ENCODE peak calls at places on chromosomes 11 and 22, in eight cellular contexts. One of them, this sample, is unnamed.

GRCh38 chr11:115869131-115869530 is 364.9 kb upstream of the CADM1 start:
- DNase-seq in GM12865: no peak
- DNase-seq in amniotic epithelial cell: no peak
- DNase-seq in AG04450: no peak
- DNase-seq in IMR-90: no peak
- DNase-seq in activated naive CD8-positive, alpha-beta T cell treated with anti-CD3 and anti-CD28 coated beads, Interleukin-2, amount 50 U/mL, for 24 hours: no peak
- DNase-seq in T-cell: no peak
- DNase-seq in progenitor cell of endocrine pancreas: no peak
- DNase-seq in this sample: no peak

GRCh38 chr22:35258144-35258988 is 1.1 kb downstream of the HMGXB4 start:
- DNase-seq in GM12865: peak
- DNase-seq in amniotic epithelial cell: peak
- DNase-seq in AG04450: no peak
- DNase-seq in IMR-90: peak
- DNase-seq in activated naive CD8-positive, alpha-beta T cell treated with anti-CD3 and anti-CD28 coated beads, Interleukin-2, amount 50 U/mL, for 24 hours: no peak
- DNase-seq in T-cell: no peak
- DNase-seq in progenitor cell of endocrine pancreas: no peak
- DNase-seq in this sample: no peak

GRCh38 chr22:27062857-27063256 is 405.5 kb downstream of the MIAT start:
- DNase-seq in GM12865: no peak
- DNase-seq in amniotic epithelial cell: no peak
- DNase-seq in AG04450: no peak
- DNase-seq in IMR-90: no peak
- DNase-seq in activated naive CD8-positive, alpha-beta T cell treated with anti-CD3 and anti-CD28 coated beads, Interleukin-2, amount 50 U/mL, for 24 hours: no peak
- DNase-seq in T-cell: no peak
- DNase-seq in progenitor cell of endocrine pancreas: no peak
- DNase-seq in this sample: no peak

GRCh38 chr11:118046964-118047700 is 29.7 kb upstream of the TMPRSS4 start:
- DNase-seq in GM12865: no peak
- DNase-seq in amniotic epithelial cell: no peak
- DNase-seq in AG04450: no peak
- DNase-seq in IMR-90: no peak
- DNase-seq in activated naive CD8-positive, alpha-beta T cell treated with anti-CD3 and anti-CD28 coated beads, Interleukin-2, amount 50 U/mL, for 24 hours: peak
- DNase-seq in T-cell: no peak
- DNase-seq in progenitor cell of endocrine pancreas: no peak
- DNase-seq in this sample: no peak

GRCh38 chr11:61645179-61645868 is 34.9 kb upstream of the DAGLA start:
- DNase-seq in GM12865: no peak
- DNase-seq in amniotic epithelial cell: no peak
- DNase-seq in AG04450: no peak
- DNase-seq in IMR-90: peak
- DNase-seq in activated naive CD8-positive, alpha-beta T cell treated with anti-CD3 and anti-CD28 coated beads, Interleukin-2, amount 50 U/mL, for 24 hours: no peak
- DNase-seq in T-cell: no peak
- DNase-seq in progenitor cell of endocrine pancreas: no peak
- DNase-seq in this sample: no peak

GRCh38 chr22:45882881-45883810 is 93.8 kb downstream of the WNT7B start:
- DNase-seq in GM12865: no peak
- DNase-seq in amniotic epithelial cell: no peak
- DNase-seq in AG04450: no peak
- DNase-seq in IMR-90: no peak
- DNase-seq in activated naive CD8-positive, alpha-beta T cell treated with anti-CD3 and anti-CD28 coated beads, Interleukin-2, amount 50 U/mL, for 24 hours: no peak
- DNase-seq in T-cell: no peak
- DNase-seq in progenitor cell of endocrine pancreas: no peak
- DNase-seq in this sample: no peak

GRCh38 chr11:19311306-19312030 is 70.7 kb upstream of the E2F8 start:
- DNase-seq in GM12865: peak
- DNase-seq in amniotic epithelial cell: peak
- DNase-seq in AG04450: peak
- DNase-seq in IMR-90: peak
- DNase-seq in activated naive CD8-positive, alpha-beta T cell treated with anti-CD3 and anti-CD28 coated beads, Interleukin-2, amount 50 U/mL, for 24 hours: peak
- DNase-seq in T-cell: no peak
- DNase-seq in progenitor cell of endocrine pancreas: peak
- DNase-seq in this sample: peak

GRCh38 chr11:73189315-73189714 is 28.8 kb upstream of the P2RY2 start:
- DNase-seq in GM12865: peak
- DNase-seq in amniotic epithelial cell: no peak
- DNase-seq in AG04450: no peak
- DNase-seq in IMR-90: no peak
- DNase-seq in activated naive CD8-positive, alpha-beta T cell treated with anti-CD3 and anti-CD28 coated beads, Interleukin-2, amount 50 U/mL, for 24 hours: no peak
- DNase-seq in T-cell: no peak
- DNase-seq in progenitor cell of endocrine pancreas: no peak
- DNase-seq in this sample: no peak

GRCh38 chr22:30362632-30363281 is 6.0 kb downstream of the CCDC157 start:
- DNase-seq in GM12865: no peak
- DNase-seq in amniotic epithelial cell: no peak
- DNase-seq in AG04450: no peak
- DNase-seq in IMR-90: no peak
- DNase-seq in activated naive CD8-positive, alpha-beta T cell treated with anti-CD3 and anti-CD28 coated beads, Interleukin-2, amount 50 U/mL, for 24 hours: no peak
- DNase-seq in T-cell: no peak
- DNase-seq in progenitor cell of endocrine pancreas: no peak
- DNase-seq in this sample: no peak

GRCh38 chr11:18312663-18313420 is 9.1 kb downstream of the HPS5 start:
- DNase-seq in GM12865: no peak
- DNase-seq in amniotic epithelial cell: peak
- DNase-seq in AG04450: peak
- DNase-seq in IMR-90: peak
- DNase-seq in activated naive CD8-positive, alpha-beta T cell treated with anti-CD3 and anti-CD28 coated beads, Interleukin-2, amount 50 U/mL, for 24 hours: no peak
- DNase-seq in T-cell: no peak
- DNase-seq in progenitor cell of endocrine pancreas: no peak
- DNase-seq in this sample: no peak

GRCh38 chr11:116869610-116870009 is 32.2 kb upstream of the APOA1 start:
- DNase-seq in GM12865: no peak
- DNase-seq in amniotic epithelial cell: no peak
- DNase-seq in AG04450: no peak
- DNase-seq in IMR-90: no peak
- DNase-seq in activated naive CD8-positive, alpha-beta T cell treated with anti-CD3 and anti-CD28 coated beads, Interleukin-2, amount 50 U/mL, for 24 hours: no peak
- DNase-seq in T-cell: no peak
- DNase-seq in progenitor cell of endocrine pancreas: no peak
- DNase-seq in this sample: no peak

GRCh38 chr11:64127267-64128072 is 38.4 kb downstream of the MACROD1 start:
- DNase-seq in GM12865: no peak
- DNase-seq in amniotic epithelial cell: no peak
- DNase-seq in AG04450: no peak
- DNase-seq in IMR-90: no peak
- DNase-seq in activated naive CD8-positive, alpha-beta T cell treated with anti-CD3 and anti-CD28 coated beads, Interleukin-2, amount 50 U/mL, for 24 hours: no peak
- DNase-seq in T-cell: no peak
- DNase-seq in progenitor cell of endocrine pancreas: no peak
- DNase-seq in this sample: no peak

GRCh38 chr11:6612816-6613136 is 760 bp upstream of the TAF10 start:
- DNase-seq in GM12865: no peak
- DNase-seq in amniotic epithelial cell: no peak
- DNase-seq in AG04450: no peak
- DNase-seq in IMR-90: no peak
- DNase-seq in activated naive CD8-positive, alpha-beta T cell treated with anti-CD3 and anti-CD28 coated beads, Interleukin-2, amount 50 U/mL, for 24 hours: peak
- DNase-seq in T-cell: no peak
- DNase-seq in progenitor cell of endocrine pancreas: no peak
- DNase-seq in this sample: no peak

GRCh38 chr22:33438273-33438672 is 380.1 kb upstream of the SYN3 start:
- DNase-seq in GM12865: peak
- DNase-seq in amniotic epithelial cell: peak
- DNase-seq in AG04450: peak
- DNase-seq in IMR-90: peak
- DNase-seq in activated naive CD8-positive, alpha-beta T cell treated with anti-CD3 and anti-CD28 coated beads, Interleukin-2, amount 50 U/mL, for 24 hours: no peak
- DNase-seq in T-cell: no peak
- DNase-seq in progenitor cell of endocrine pancreas: no peak
- DNase-seq in this sample: no peak

GRCh38 chr22:41576877-41577276 is 12.8 kb downstream of the PMM1 start:
- DNase-seq in GM12865: peak
- DNase-seq in amniotic epithelial cell: peak
- DNase-seq in AG04450: no peak
- DNase-seq in IMR-90: peak
- DNase-seq in activated naive CD8-positive, alpha-beta T cell treated with anti-CD3 and anti-CD28 coated beads, Interleukin-2, amount 50 U/mL, for 24 hours: peak
- DNase-seq in T-cell: no peak
- DNase-seq in progenitor cell of endocrine pancreas: peak
- DNase-seq in this sample: peak

GRCh38 chr11:64355078-64355940 is 3.7 kb upstream of the RPS6KA4 start:
- DNase-seq in GM12865: peak
- DNase-seq in amniotic epithelial cell: peak
- DNase-seq in AG04450: peak
- DNase-seq in IMR-90: peak
- DNase-seq in activated naive CD8-positive, alpha-beta T cell treated with anti-CD3 and anti-CD28 coated beads, Interleukin-2, amount 50 U/mL, for 24 hours: peak
- DNase-seq in T-cell: no peak
- DNase-seq in progenitor cell of endocrine pancreas: peak
- DNase-seq in this sample: peak

GRCh38 chr11:117299351-117300300 is 8.5 kb downstream of the BACE1-AS start:
- DNase-seq in GM12865: no peak
- DNase-seq in amniotic epithelial cell: no peak
- DNase-seq in AG04450: no peak
- DNase-seq in IMR-90: no peak
- DNase-seq in activated naive CD8-positive, alpha-beta T cell treated with anti-CD3 and anti-CD28 coated beads, Interleukin-2, amount 50 U/mL, for 24 hours: no peak
- DNase-seq in T-cell: no peak
- DNase-seq in progenitor cell of endocrine pancreas: peak
- DNase-seq in this sample: no peak

This sample was measured in DND-41.